ENCODE peak calls at places on chromosomes 5 and 9, in six cellular contexts. O is heart right ventricle, U is testis, E is fibroblast of the aortic adventitia, Y is adipocyte, P is breast epithelium. H is an unnamed sample.

GRCh38 chr5:170638051-170638450 is 134.2 kb downstream of the KCNIP1 start:
- DNase-seq in P (no peak), U (no peak), O (no peak), E (no peak), Y (no peak), H (no peak)

GRCh38 chr9:77743381-77743780 is 95.3 kb upstream of the GNA14 start:
- DNase-seq in O (no peak), P (no peak), Y (peak; percentile 43), U (no peak), E (peak; percentile 84), H (peak; percentile 39)

GRCh38 chr5:113371788-113372196 is 63.0 kb downstream of the TSSK1B start:
- DNase-seq in P (no peak), Y (no peak), O (no peak), U (no peak), E (peak; percentile 92), H (peak; percentile 64)

GRCh38 chr5:158855510-158855909 is 244.2 kb downstream of the EBF1 start:
- DNase-seq in Y (no peak), O (no peak), U (no peak), P (no peak), E (no peak), H (no peak)

GRCh38 chr5:160233215-160233614 is 3.9 kb downstream of the FABP6 start:
- DNase-seq in P (no peak), Y (peak; percentile 8), E (peak; percentile 26), U (no peak), O (no peak), H (peak; percentile 10)

GRCh38 chr5:117054808-117055398 is 480.3 kb upstream of the SEMA6A start:
- DNase-seq in O (no peak), E (no peak), Y (no peak), P (no peak), U (no peak), H (no peak)

GRCh38 chr9:132197315-132197714 is 35.5 kb downstream of the NTNG2 start:
- DNase-seq in P (no peak), O (no peak), U (no peak), Y (no peak), E (no peak), H (no peak)

GRCh38 chr9:133958756-133959155 is 33.4 kb downstream of the VAV2 start:
- DNase-seq in E (no peak), Y (no peak), P (no peak), O (peak; percentile 4), U (no peak), H (no peak)

GRCh38 chr5:3199941-3200340 is 395.7 kb upstream of the IRX1 start:
- DNase-seq in Y (no peak), E (no peak), U (no peak), O (no peak), P (no peak), H (no peak)

GRCh38 chr5:144156767-144157171 is 13.7 kb downstream of the YIPF5 start:
- DNase-seq in E (no peak), U (no peak), Y (peak; percentile 32), O (no peak), P (no peak), H (peak; percentile 53)

GRCh38 chr5:113052041-113052795 is 75.6 kb downstream of the DCP2 start:
- DNase-seq in Y (no peak), O (no peak), U (no peak), E (no peak), P (no peak), H (no peak)

GRCh38 chr5:82465235-82465634 is 187.1 kb upstream of the RPS23 start:
- DNase-seq in P (no peak), Y (no peak), O (no peak), U (no peak), E (peak; percentile 11), H (peak; percentile 9)

GRCh38 chr9:96071245-96072124 is 196.0 kb downstream of the ERCC6L2 start:
- DNase-seq in P (no peak), U (peak; percentile 61), Y (peak; percentile 43), E (no peak), O (no peak), H (peak; percentile 25)

GRCh38 chr5:139549162-139549894 is 11.8 kb upstream of the UBE2D2 start:
- DNase-seq in P (no peak), O (no peak), E (no peak), U (no peak), Y (no peak), H (no peak)

GRCh38 chr9:5587024-5587423 is 41.9 kb upstream of the RIC1 start:
- DNase-seq in E (peak; percentile 63), Y (peak; percentile 48), P (no peak), O (no peak), U (no peak), H (peak; percentile 78)

GRCh38 chr9:33170464-33171156 is 3.5 kb upstream of the B4GALT1 start:
- DNase-seq in Y (no peak), E (no peak), O (peak; percentile 64), P (peak; percentile 86), U (peak; percentile 75), H (no peak)

GRCh38 chr5:40877371-40877988 is 31.8 kb upstream of the C7 start:
- DNase-seq in Y (no peak), U (no peak), P (no peak), E (no peak), O (no peak), H (no peak)

GRCh38 chr5:131064669-131065371 is 100.2 kb downstream of the HINT1 start:
- DNase-seq in P (no peak), Y (no peak), E (no peak), U (no peak), O (no peak), H (no peak)

GRCh38 chr5:149837680-149838269 is 106.8 kb downstream of the PDE6A start:
- DNase-seq in P (peak; percentile 53), Y (peak; percentile 83), U (peak; percentile 84), E (peak; percentile 65), O (peak; percentile 34), H (peak; percentile 77)

GRCh38 chr9:34591091-34591910 is 1.8 kb upstream of the CNTFR start:
- DNase-seq in O (peak; percentile 90), Y (peak; percentile 94), E (peak; percentile 68), P (peak; percentile 64), U (peak; percentile 92), H (peak; percentile 80)

GRCh38 chr9:83138422-83139135 is 75.6 kb upstream of the RASEF start:
- DNase-seq in U (no peak), E (no peak), O (no peak), Y (no peak), P (no peak), H (no peak)

GRCh38 chr5:74459984-74460383 is 180.5 kb downstream of the ENC1 start:
- DNase-seq in U (no peak), E (no peak), Y (no peak), P (no peak), O (no peak), H (no peak)

GRCh38 chr9:88660611-88661010 is 125.6 kb downstream of the NXNL2 start:
- DNase-seq in Y (peak; percentile 24), E (peak; percentile 53), U (peak; percentile 55), O (no peak), P (no peak), H (peak; percentile 62)

GRCh38 chr5:143164557-143164956 is 238.9 kb downstream of the NR3C1 start:
- DNase-seq in P (no peak), O (no peak), Y (no peak), E (no peak), U (no peak), H (no peak)

GRCh38 chr5:93602261-93603149 is 19.5 kb downstream of the NR2F1 start:
- DNase-seq in E (no peak), Y (no peak), U (no peak), P (no peak), O (no peak), H (no peak)

GRCh38 chr9:123087359-123087888 is 54.0 kb downstream of the GPR21 start:
- DNase-seq in P (no peak), O (no peak), E (no peak), U (no peak), Y (no peak), H (no peak)

GRCh38 chr5:174317261-174317894 is 271.9 kb downstream of the NSG2 start:
- DNase-seq in O (peak; percentile 30), P (no peak), Y (peak; percentile 80), U (peak; percentile 67), E (peak; percentile 56), H (peak; percentile 65)

GRCh38 chr9:70113403-70114022 is 69.9 kb downstream of the MAMDC2 start:
- DNase-seq in O (peak; percentile 39), U (peak; percentile 80), P (peak; percentile 49), Y (peak; percentile 82), E (peak; percentile 76), H (peak; percentile 78)

DNA sequence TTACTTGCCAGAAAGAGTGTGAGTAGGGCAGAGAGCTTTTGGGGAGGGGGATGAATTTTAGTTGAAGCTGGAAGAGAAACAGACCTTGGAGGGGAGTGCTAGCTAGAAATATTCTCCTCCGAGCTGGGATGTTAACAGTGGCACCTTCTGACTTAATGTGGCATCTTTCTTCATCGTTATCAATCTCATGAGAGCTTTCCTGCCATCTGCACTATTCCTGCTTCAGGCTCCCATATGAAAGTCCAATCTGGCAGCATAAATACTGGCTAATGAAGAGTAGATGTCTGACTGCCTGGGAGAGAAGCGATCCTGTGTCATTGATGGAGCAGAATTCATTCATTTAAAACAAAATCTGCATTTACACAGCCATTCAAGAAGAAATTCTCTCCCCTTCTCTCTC is 284.5 kb downstream of the TMEM38B start:
- DNase-seq in Y (no peak), U (no peak), P (no peak), E (no peak), O (no peak), H (no peak)
- H3K4me3 ChIP-seq in Y (no peak overlapping the region), U (no peak overlapping the region), P (peak overlapping the region; percentile 19), E (no peak overlapping the region), O (no peak overlapping the region), H (no peak overlapping the region)

GRCh38 chr9:71937898-71938297 is 26.5 kb downstream of the C9orf85 start:
- DNase-seq in Y (no peak), U (no peak), P (no peak), E (no peak), O (no peak), H (no peak)
- H3K4me3 ChIP-seq in Y (no peak overlapping the region), U (no peak overlapping the region), P (no peak overlapping the region), E (no peak overlapping the region), O (no peak overlapping the region), H (no peak overlapping the region)

DNA sequence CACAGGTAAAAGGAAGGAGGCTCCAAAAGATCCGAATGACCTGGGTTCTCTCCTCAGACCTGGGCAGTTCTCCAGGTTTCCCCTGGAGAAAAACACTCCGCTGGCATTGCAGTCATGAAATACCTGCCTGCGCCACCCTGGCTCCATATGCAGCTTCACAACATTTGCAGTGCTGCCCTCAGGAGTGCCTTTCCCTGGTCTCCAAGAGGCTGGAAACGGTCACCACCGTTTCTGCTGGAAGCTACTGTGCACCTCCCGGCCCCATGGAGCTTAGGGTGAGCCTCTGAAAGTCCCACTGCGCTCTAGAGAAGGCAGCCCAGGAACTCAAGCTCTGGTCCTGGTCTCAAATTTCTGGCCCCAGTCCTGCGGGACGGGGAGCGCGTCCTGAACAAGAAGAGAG is 666 bp downstream of the UGT3A1 start:
- DNase-seq in O (no peak), E (no peak), P (no peak), U (no peak), Y (no peak), H (no peak)
- H3K4me3 ChIP-seq in O (no peak overlapping the region), E (no peak overlapping the region), P (no peak overlapping the region), U (peak overlapping the region; percentile 9), Y (no peak overlapping the region), H (no peak overlapping the region)

DNA sequence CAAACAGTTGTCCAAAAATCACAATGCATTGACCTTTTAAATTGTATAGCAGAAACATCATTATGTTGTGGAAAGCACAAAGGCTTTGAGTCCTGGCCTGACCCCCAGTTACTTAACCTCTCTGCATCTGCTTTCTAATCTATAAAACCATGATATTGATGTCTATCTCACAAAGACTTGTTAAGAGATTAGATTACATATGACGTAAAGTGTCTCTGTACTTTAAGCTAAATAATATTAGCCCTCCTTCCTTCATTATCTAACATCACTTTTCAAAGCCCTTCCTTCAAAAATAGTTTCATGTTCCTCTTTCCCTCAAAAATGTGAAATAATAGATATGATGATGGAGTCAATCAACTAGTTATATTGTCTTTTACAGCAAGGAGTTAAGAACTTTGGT is 3.4 kb downstream of the ADAMTS6 start:
- DNase-seq in Y (peak; percentile 13), O (no peak), P (no peak), E (peak; percentile 21), U (no peak), H (no peak)
- H3K4me3 ChIP-seq in Y (no peak overlapping the region), O (no peak overlapping the region), P (no peak overlapping the region), E (no peak overlapping the region), U (no peak overlapping the region), H (no peak overlapping the region)